ENCODE peak calls at places on chromosomes 6 and 20, in eight cellular contexts. One of them, this sample, is unnamed.

GRCh38 chr20:45392733-45393132 is 14.6 kb upstream of the TP53TG5 start:
- DNase-seq in uterus: no peak
- DNase-seq in WTC11: no peak
- DNase-seq in naive thymus-derived CD8-positive, alpha-beta T cell: no peak
- DNase-seq in psoas muscle: no peak
- DNase-seq in NCI-H1092 treated with DMSO at 0.1 percent for 48 hours: no peak
- DNase-seq in T-helper 17 cell: no peak
- DNase-seq in stimulated activated CD4-positive, alpha-beta T cell treated with anti-CD3 and anti-CD28 coated beads, Interleukin-4, amount 100 ng/mL, for 1 hour: no peak
- DNase-seq in this sample: no peak

GRCh38 chr6:169780571-169781091 is 29.2 kb downstream of the ERMARD start:
- DNase-seq in uterus: no peak
- DNase-seq in stimulated activated CD4-positive, alpha-beta T cell treated with anti-CD3 and anti-CD28 coated beads, Interleukin-4, amount 100 ng/mL, for 1 hour: no peak
- DNase-seq in NCI-H1092 treated with DMSO at 0.1 percent for 48 hours: no peak
- DNase-seq in WTC11: no peak
- DNase-seq in psoas muscle: no peak
- DNase-seq in naive thymus-derived CD8-positive, alpha-beta T cell: no peak
- DNase-seq in T-helper 17 cell: no peak
- DNase-seq in this sample: no peak

GRCh38 chr20:11457476-11457875 is 460.2 kb upstream of the BTBD3 start:
- DNase-seq in NCI-H1092 treated with DMSO at 0.1 percent for 48 hours: no peak
- DNase-seq in naive thymus-derived CD8-positive, alpha-beta T cell: no peak
- DNase-seq in psoas muscle: no peak
- DNase-seq in stimulated activated CD4-positive, alpha-beta T cell treated with anti-CD3 and anti-CD28 coated beads, Interleukin-4, amount 100 ng/mL, for 1 hour: no peak
- DNase-seq in T-helper 17 cell: no peak
- DNase-seq in WTC11: no peak
- DNase-seq in uterus: no peak
- DNase-seq in this sample: no peak

GRCh38 chr20:57656821-57657536 is 36.8 kb upstream of the ZBP1 start:
- DNase-seq in psoas muscle: peak
- DNase-seq in WTC11: peak
- DNase-seq in T-helper 17 cell: no peak
- DNase-seq in naive thymus-derived CD8-positive, alpha-beta T cell: no peak
- DNase-seq in stimulated activated CD4-positive, alpha-beta T cell treated with anti-CD3 and anti-CD28 coated beads, Interleukin-4, amount 100 ng/mL, for 1 hour: no peak
- DNase-seq in NCI-H1092 treated with DMSO at 0.1 percent for 48 hours: no peak
- DNase-seq in uterus: peak
- DNase-seq in this sample: peak

GRCh38 chr20:17446171-17446570 is 85.0 kb downstream of the BFSP1 start:
- DNase-seq in psoas muscle: no peak
- DNase-seq in T-helper 17 cell: no peak
- DNase-seq in WTC11: no peak
- DNase-seq in NCI-H1092 treated with DMSO at 0.1 percent for 48 hours: no peak
- DNase-seq in naive thymus-derived CD8-positive, alpha-beta T cell: no peak
- DNase-seq in uterus: no peak
- DNase-seq in stimulated activated CD4-positive, alpha-beta T cell treated with anti-CD3 and anti-CD28 coated beads, Interleukin-4, amount 100 ng/mL, for 1 hour: no peak
- DNase-seq in this sample: no peak

GRCh38 chr6:166798652-166799051 is 157.7 kb downstream of the RNASET2 start:
- DNase-seq in T-helper 17 cell: no peak
- DNase-seq in WTC11: no peak
- DNase-seq in uterus: no peak
- DNase-seq in NCI-H1092 treated with DMSO at 0.1 percent for 48 hours: no peak
- DNase-seq in stimulated activated CD4-positive, alpha-beta T cell treated with anti-CD3 and anti-CD28 coated beads, Interleukin-4, amount 100 ng/mL, for 1 hour: no peak
- DNase-seq in naive thymus-derived CD8-positive, alpha-beta T cell: no peak
- DNase-seq in psoas muscle: no peak
- DNase-seq in this sample: no peak

GRCh38 chr6:36615018-36615761 is 21.0 kb downstream of the SRSF3 start:
- DNase-seq in WTC11: peak
- DNase-seq in psoas muscle: peak
- DNase-seq in naive thymus-derived CD8-positive, alpha-beta T cell: peak
- DNase-seq in stimulated activated CD4-positive, alpha-beta T cell treated with anti-CD3 and anti-CD28 coated beads, Interleukin-4, amount 100 ng/mL, for 1 hour: peak
- DNase-seq in NCI-H1092 treated with DMSO at 0.1 percent for 48 hours: peak
- DNase-seq in uterus: peak
- DNase-seq in T-helper 17 cell: peak
- DNase-seq in this sample: peak

GRCh38 chr6:18260448-18261106 is 3.8 kb downstream of the DEK start:
- DNase-seq in WTC11: no peak
- DNase-seq in NCI-H1092 treated with DMSO at 0.1 percent for 48 hours: no peak
- DNase-seq in stimulated activated CD4-positive, alpha-beta T cell treated with anti-CD3 and anti-CD28 coated beads, Interleukin-4, amount 100 ng/mL, for 1 hour: no peak
- DNase-seq in naive thymus-derived CD8-positive, alpha-beta T cell: no peak
- DNase-seq in uterus: no peak
- DNase-seq in T-helper 17 cell: no peak
- DNase-seq in psoas muscle: peak
- DNase-seq in this sample: no peak

GRCh38 chr6:113976806-113977205 is 5.9 kb upstream of the HDAC2 start:
- DNase-seq in NCI-H1092 treated with DMSO at 0.1 percent for 48 hours: no peak
- DNase-seq in WTC11: no peak
- DNase-seq in T-helper 17 cell: no peak
- DNase-seq in stimulated activated CD4-positive, alpha-beta T cell treated with anti-CD3 and anti-CD28 coated beads, Interleukin-4, amount 100 ng/mL, for 1 hour: no peak
- DNase-seq in uterus: no peak
- DNase-seq in naive thymus-derived CD8-positive, alpha-beta T cell: no peak
- DNase-seq in psoas muscle: no peak
- DNase-seq in this sample: no peak

GRCh38 chr6:90939906-90940305 is 353.0 kb upstream of the MAP3K7 start:
- DNase-seq in WTC11: no peak
- DNase-seq in stimulated activated CD4-positive, alpha-beta T cell treated with anti-CD3 and anti-CD28 coated beads, Interleukin-4, amount 100 ng/mL, for 1 hour: no peak
- DNase-seq in psoas muscle: no peak
- DNase-seq in NCI-H1092 treated with DMSO at 0.1 percent for 48 hours: no peak
- DNase-seq in naive thymus-derived CD8-positive, alpha-beta T cell: no peak
- DNase-seq in T-helper 17 cell: no peak
- DNase-seq in uterus: no peak
- DNase-seq in this sample: no peak

GRCh38 chr20:51447097-51447764 is 95.3 kb downstream of the NFATC2 start:
- DNase-seq in T-helper 17 cell: no peak
- DNase-seq in uterus: peak
- DNase-seq in NCI-H1092 treated with DMSO at 0.1 percent for 48 hours: no peak
- DNase-seq in psoas muscle: peak
- DNase-seq in stimulated activated CD4-positive, alpha-beta T cell treated with anti-CD3 and anti-CD28 coated beads, Interleukin-4, amount 100 ng/mL, for 1 hour: no peak
- DNase-seq in naive thymus-derived CD8-positive, alpha-beta T cell: no peak
- DNase-seq in WTC11: no peak
- DNase-seq in this sample: peak

GRCh38 chr20:48359692-48360337 is 468.0 kb downstream of the PREX1 start:
- DNase-seq in T-helper 17 cell: no peak
- DNase-seq in NCI-H1092 treated with DMSO at 0.1 percent for 48 hours: no peak
- DNase-seq in naive thymus-derived CD8-positive, alpha-beta T cell: no peak
- DNase-seq in stimulated activated CD4-positive, alpha-beta T cell treated with anti-CD3 and anti-CD28 coated beads, Interleukin-4, amount 100 ng/mL, for 1 hour: no peak
- DNase-seq in uterus: no peak
- DNase-seq in WTC11: no peak
- DNase-seq in psoas muscle: no peak
- DNase-seq in this sample: peak

GRCh38 chr20:431012-431904 is 23.2 kb downstream of the RBCK1 start:
- DNase-seq in naive thymus-derived CD8-positive, alpha-beta T cell: peak
- DNase-seq in T-helper 17 cell: no peak
- DNase-seq in stimulated activated CD4-positive, alpha-beta T cell treated with anti-CD3 and anti-CD28 coated beads, Interleukin-4, amount 100 ng/mL, for 1 hour: peak
- DNase-seq in WTC11: peak
- DNase-seq in psoas muscle: peak
- DNase-seq in NCI-H1092 treated with DMSO at 0.1 percent for 48 hours: peak
- DNase-seq in uterus: peak
- DNase-seq in this sample: peak

This sample was measured in Peyer's patch.